ENCODE peak calls at places on chromosomes 5 and 9, in six cellular contexts. One of them, this sample, is unnamed.

GRCh38 chr9:33455952-33456351 is 8.6 kb upstream of the AQP3 start:
- DNase-seq in IMR-90: no peak
- DNase-seq in right lobe of liver: no peak
- DNase-seq in ovary: no peak
- DNase-seq in thyroid gland: no peak
- DNase-seq in sigmoid colon: no peak
- DNase-seq in this sample: no peak

GRCh38 chr9:93644397-93645088 is 68.2 kb downstream of the PHF2 start:
- DNase-seq in IMR-90: no peak
- DNase-seq in right lobe of liver: no peak
- DNase-seq in ovary: peak; percentile 15
- DNase-seq in thyroid gland: no peak
- DNase-seq in sigmoid colon: peak; percentile 55
- DNase-seq in this sample: no peak

GRCh38 chr5:13659391-13659790 is 285.1 kb downstream of the DNAH5 start:
- DNase-seq in IMR-90: peak; percentile 63
- DNase-seq in right lobe of liver: no peak
- DNase-seq in ovary: no peak
- DNase-seq in thyroid gland: no peak
- DNase-seq in sigmoid colon: no peak
- DNase-seq in this sample: no peak

GRCh38 chr5:14039063-14039462 is 94.6 kb upstream of the DNAH5 start:
- DNase-seq in IMR-90: peak; percentile 51
- DNase-seq in right lobe of liver: no peak
- DNase-seq in ovary: no peak
- DNase-seq in thyroid gland: no peak
- DNase-seq in sigmoid colon: no peak
- DNase-seq in this sample: no peak

GRCh38 chr9:1049641-1050040 is 516 bp upstream of the DMRT2 start:
- DNase-seq in IMR-90: no peak
- DNase-seq in right lobe of liver: no peak
- DNase-seq in ovary: no peak
- DNase-seq in thyroid gland: no peak
- DNase-seq in sigmoid colon: no peak
- DNase-seq in this sample: no peak

GRCh38 chr5:39256472-39256871 is 37.1 kb upstream of the FYB1 start:
- DNase-seq in IMR-90: peak; percentile 89
- DNase-seq in right lobe of liver: no peak
- DNase-seq in ovary: no peak
- DNase-seq in thyroid gland: no peak
- DNase-seq in sigmoid colon: no peak
- DNase-seq in this sample: no peak

GRCh38 chr5:88250010-88250409 is 18.6 kb downstream of the TMEM161B start:
- DNase-seq in IMR-90: no peak
- DNase-seq in right lobe of liver: no peak
- DNase-seq in ovary: no peak
- DNase-seq in thyroid gland: no peak
- DNase-seq in sigmoid colon: no peak
- DNase-seq in this sample: no peak

GRCh38 chr5:123597018-123597417 is 85.0 kb downstream of the CSNK1G3 start:
- DNase-seq in IMR-90: no peak
- DNase-seq in right lobe of liver: no peak
- DNase-seq in ovary: no peak
- DNase-seq in thyroid gland: no peak
- DNase-seq in sigmoid colon: no peak
- DNase-seq in this sample: no peak

GRCh38 chr5:91840412-91840811 is 457.3 kb upstream of the ARRDC3 start:
- DNase-seq in IMR-90: no peak
- DNase-seq in right lobe of liver: no peak
- DNase-seq in ovary: no peak
- DNase-seq in thyroid gland: no peak
- DNase-seq in sigmoid colon: no peak
- DNase-seq in this sample: no peak

GRCh38 chr5:161548472-161549094 is 2.1 kb upstream of the GABRB2 start:
- DNase-seq in IMR-90: no peak
- DNase-seq in right lobe of liver: no peak
- DNase-seq in ovary: no peak
- DNase-seq in thyroid gland: no peak
- DNase-seq in sigmoid colon: no peak
- DNase-seq in this sample: peak; percentile 64

GRCh38 chr5:178587793-178588611 is 2.2 kb downstream of the COL23A1 start:
- DNase-seq in IMR-90: no peak
- DNase-seq in right lobe of liver: no peak
- DNase-seq in ovary: no peak
- DNase-seq in thyroid gland: peak; percentile 86
- DNase-seq in sigmoid colon: no peak
- DNase-seq in this sample: no peak

GRCh38 chr5:168165221-168165965 is 126.1 kb upstream of the WWC1 start:
- DNase-seq in IMR-90: no peak
- DNase-seq in right lobe of liver: no peak
- DNase-seq in ovary: no peak
- DNase-seq in thyroid gland: peak; percentile 69
- DNase-seq in sigmoid colon: no peak
- DNase-seq in this sample: no peak

GRCh38 chr5:151646334-151646733 is 40.4 kb downstream of the SPARC start:
- DNase-seq in IMR-90: no peak
- DNase-seq in right lobe of liver: no peak
- DNase-seq in ovary: no peak
- DNase-seq in thyroid gland: no peak
- DNase-seq in sigmoid colon: no peak
- DNase-seq in this sample: no peak

GRCh38 chr9:117081641-117082317 is 333.1 kb downstream of the ASTN2 start:
- DNase-seq in IMR-90: no peak
- DNase-seq in right lobe of liver: no peak
- DNase-seq in ovary: no peak
- DNase-seq in thyroid gland: no peak
- DNase-seq in sigmoid colon: no peak
- DNase-seq in this sample: no peak

GRCh38 chr9:38424918-38425317 is 664 bp upstream of the IGFBPL1 start:
- DNase-seq in IMR-90: no peak
- DNase-seq in right lobe of liver: no peak
- DNase-seq in ovary: no peak
- DNase-seq in thyroid gland: no peak
- DNase-seq in sigmoid colon: no peak
- DNase-seq in this sample: no peak

GRCh38 chr9:38423273-38423938 is 848 bp downstream of the IGFBPL1 start:
- DNase-seq in IMR-90: no peak
- DNase-seq in right lobe of liver: no peak
- DNase-seq in ovary: no peak
- DNase-seq in thyroid gland: no peak
- DNase-seq in sigmoid colon: peak; percentile 24
- DNase-seq in this sample: no peak

GRCh38 chr9:38421498-38422211 is 2.6 kb downstream of the IGFBPL1 start:
- DNase-seq in IMR-90: no peak
- DNase-seq in right lobe of liver: no peak
- DNase-seq in ovary: no peak
- DNase-seq in thyroid gland: peak; percentile 43
- DNase-seq in sigmoid colon: no peak
- DNase-seq in this sample: no peak

GRCh38 chr9:38422555-38423245 is 1.6 kb downstream of the IGFBPL1 start:
- DNase-seq in IMR-90: no peak
- DNase-seq in right lobe of liver: no peak
- DNase-seq in ovary: no peak
- DNase-seq in thyroid gland: peak; percentile 76
- DNase-seq in sigmoid colon: peak; percentile 20
- DNase-seq in this sample: no peak

GRCh38 chr9:38423939-38424843 is at the start of gene IGFBPL1:
- DNase-seq in IMR-90: no peak
- DNase-seq in right lobe of liver: peak; percentile 52
- DNase-seq in ovary: no peak
- DNase-seq in thyroid gland: peak; percentile 45
- DNase-seq in sigmoid colon: no peak
- DNase-seq in this sample: peak; percentile 52
- H3K27me3 ChIP-seq in IMR-90: peaks cover 82% of the 10 kb centered on the region
- H3K27me3 ChIP-seq in right lobe of liver: no peaks in the 10 kb centered on the region
- H3K27me3 ChIP-seq in ovary: no peaks in the 10 kb centered on the region
- H3K27me3 ChIP-seq in thyroid gland: no peaks in the 10 kb centered on the region
- H3K27me3 ChIP-seq in sigmoid colon: peaks cover 12% of the 10 kb centered on the region
- H3K27me3 ChIP-seq in this sample: peaks cover 37% of the 10 kb centered on the region

DNA sequence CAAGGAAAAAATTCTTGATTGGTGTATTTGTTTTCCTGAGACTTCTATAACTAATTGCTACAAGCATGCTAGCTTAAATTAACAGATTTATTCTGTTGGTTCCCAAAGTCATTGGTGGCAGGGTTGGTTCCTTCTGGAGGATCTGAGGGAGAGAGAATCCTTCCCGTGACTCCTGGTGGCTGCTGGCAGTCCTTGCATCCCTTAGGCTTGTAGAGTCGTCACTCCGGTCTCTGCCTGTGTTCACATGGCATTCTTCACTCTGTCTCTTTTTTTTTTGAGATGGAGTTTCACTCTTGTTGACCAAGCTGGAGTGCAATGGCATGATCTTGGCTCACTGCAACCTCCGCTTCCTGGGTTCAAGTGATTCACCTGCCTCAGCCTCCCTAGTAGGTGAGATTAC is 5.3 kb downstream of the CDK9 start:
- DNase-seq in IMR-90: no peak
- DNase-seq in right lobe of liver: no peak
- DNase-seq in ovary: no peak
- DNase-seq in thyroid gland: no peak
- DNase-seq in sigmoid colon: no peak
- DNase-seq in this sample: no peak
- TF ChIP-seq POLR2A in IMR-90: no peak
- TF ChIP-seq POLR2A in right lobe of liver: no peak
- TF ChIP-seq POLR2A in ovary: no peak
- TF ChIP-seq POLR2A in thyroid gland: no peak
- TF ChIP-seq POLR2A in sigmoid colon: no peak
- TF ChIP-seq POLR2A in this sample: no peak

DNA sequence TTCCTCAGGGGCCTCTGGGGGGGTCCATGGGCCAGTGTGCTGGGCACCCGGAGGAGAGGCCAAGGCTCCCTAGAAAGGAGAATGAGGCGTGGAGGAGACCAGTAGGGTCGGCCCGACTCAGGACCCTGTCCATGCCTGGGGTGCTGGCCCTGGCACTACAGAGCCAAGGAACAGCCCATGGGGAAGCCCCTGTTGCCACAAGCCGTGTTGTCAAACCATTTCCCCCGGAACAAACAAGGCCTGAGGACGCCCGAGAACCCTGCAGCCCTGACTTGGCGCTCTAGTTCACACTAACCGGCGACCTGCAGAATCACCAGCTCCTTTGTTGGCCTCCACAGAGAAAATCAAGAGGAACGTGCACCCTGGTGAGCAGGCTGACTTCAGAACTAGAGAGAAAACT is 41.6 kb upstream of the SLC12A7 start:
- DNase-seq in IMR-90: no peak
- DNase-seq in right lobe of liver: no peak
- DNase-seq in ovary: no peak
- DNase-seq in thyroid gland: no peak
- DNase-seq in sigmoid colon: no peak
- DNase-seq in this sample: no peak
- H3K27me3 ChIP-seq in IMR-90: peaks cover 63% of the 10 kb centered on the region
- H3K27me3 ChIP-seq in right lobe of liver: peaks cover 17% of the 10 kb centered on the region
- H3K27me3 ChIP-seq in ovary: peaks cover 4% of the 10 kb centered on the region
- H3K27me3 ChIP-seq in thyroid gland: peaks cover 7% of the 10 kb centered on the region
- H3K27me3 ChIP-seq in sigmoid colon: peaks cover 21% of the 10 kb centered on the region
- H3K27me3 ChIP-seq in this sample: peaks cover 25% of the 10 kb centered on the region

GRCh38 chr9:5551368-5551767 is 41.0 kb downstream of the PDCD1LG2 start:
- DNase-seq in IMR-90: no peak
- DNase-seq in right lobe of liver: no peak
- DNase-seq in ovary: no peak
- DNase-seq in thyroid gland: no peak
- DNase-seq in sigmoid colon: no peak
- DNase-seq in this sample: no peak

GRCh38 chr9:5551771-5552170 is 41.4 kb downstream of the PDCD1LG2 start:
- DNase-seq in IMR-90: peak; percentile 11
- DNase-seq in right lobe of liver: no peak
- DNase-seq in ovary: no peak
- DNase-seq in thyroid gland: no peak
- DNase-seq in sigmoid colon: no peak
- DNase-seq in this sample: no peak

GRCh38 chr9:5554254-5554653 is 43.9 kb downstream of the PDCD1LG2 start:
- DNase-seq in IMR-90: peak; percentile 18
- DNase-seq in right lobe of liver: no peak
- DNase-seq in ovary: no peak
- DNase-seq in thyroid gland: no peak
- DNase-seq in sigmoid colon: no peak
- DNase-seq in this sample: no peak

GRCh38 chr9:5553211-5553610 is 42.9 kb downstream of the PDCD1LG2 start:
- DNase-seq in IMR-90: peak; percentile 89
- DNase-seq in right lobe of liver: no peak
- DNase-seq in ovary: no peak
- DNase-seq in thyroid gland: no peak
- DNase-seq in sigmoid colon: no peak
- DNase-seq in this sample: no peak

GRCh38 chr9:5552301-5552700 is 42.0 kb downstream of the PDCD1LG2 start:
- DNase-seq in IMR-90: peak; percentile 79
- DNase-seq in right lobe of liver: no peak
- DNase-seq in ovary: no peak
- DNase-seq in thyroid gland: no peak
- DNase-seq in sigmoid colon: no peak
- DNase-seq in this sample: no peak
- TF ChIP-seq POLR2A in IMR-90: no peak
- TF ChIP-seq POLR2A in right lobe of liver: no peak
- TF ChIP-seq POLR2A in ovary: no peak
- TF ChIP-seq POLR2A in thyroid gland: no peak
- TF ChIP-seq POLR2A in sigmoid colon: no peak
- TF ChIP-seq POLR2A in this sample: no peak

GRCh38 chr9:126058631-126059030 is 268.0 kb upstream of the MVB12B start:
- DNase-seq in IMR-90: no peak
- DNase-seq in right lobe of liver: no peak
- DNase-seq in ovary: peak; percentile 13
- DNase-seq in thyroid gland: no peak
- DNase-seq in sigmoid colon: no peak
- DNase-seq in this sample: peak; percentile 55
- H3K27me3 ChIP-seq in IMR-90: peaks cover 64% of the 10 kb centered on the region
- H3K27me3 ChIP-seq in right lobe of liver: no peaks in the 10 kb centered on the region
- H3K27me3 ChIP-seq in ovary: no peaks in the 10 kb centered on the region
- H3K27me3 ChIP-seq in thyroid gland: no peaks in the 10 kb centered on the region
- H3K27me3 ChIP-seq in sigmoid colon: no peaks in the 10 kb centered on the region
- H3K27me3 ChIP-seq in this sample: peaks cover 4% of the 10 kb centered on the region

GRCh38 chr5:1536298-1537165 is 12.8 kb upstream of the LPCAT1 start:
- DNase-seq in IMR-90: peak; percentile 20
- DNase-seq in right lobe of liver: peak; percentile 45
- DNase-seq in ovary: peak; percentile 25
- DNase-seq in thyroid gland: peak; percentile 2
- DNase-seq in sigmoid colon: peak; percentile 60
- DNase-seq in this sample: peak; percentile 24
- TF ChIP-seq POLR2A in IMR-90: no peak
- TF ChIP-seq POLR2A in right lobe of liver: no peak
- TF ChIP-seq POLR2A in ovary: no peak
- TF ChIP-seq POLR2A in thyroid gland: no peak
- TF ChIP-seq POLR2A in sigmoid colon: no peak
- TF ChIP-seq POLR2A in this sample: no peak

GRCh38 chr5:169302046-169302445 is 1.1 kb upstream of the SLIT3 start:
- DNase-seq in IMR-90: no peak
- DNase-seq in right lobe of liver: no peak
- DNase-seq in ovary: no peak
- DNase-seq in thyroid gland: no peak
- DNase-seq in sigmoid colon: no peak
- DNase-seq in this sample: no peak

GRCh38 chr5:169304175-169304574 is 3.2 kb upstream of the SLIT3 start:
- DNase-seq in IMR-90: no peak
- DNase-seq in right lobe of liver: no peak
- DNase-seq in ovary: no peak
- DNase-seq in thyroid gland: no peak
- DNase-seq in sigmoid colon: no peak
- DNase-seq in this sample: no peak

GRCh38 chr5:169303119-169303515 is 2.2 kb upstream of the SLIT3 start:
- DNase-seq in IMR-90: no peak
- DNase-seq in right lobe of liver: no peak
- DNase-seq in ovary: no peak
- DNase-seq in thyroid gland: no peak
- DNase-seq in sigmoid colon: no peak
- DNase-seq in this sample: no peak

GRCh38 chr5:169301386-169301930 is 519 bp upstream of the SLIT3 start:
- DNase-seq in IMR-90: no peak
- DNase-seq in right lobe of liver: no peak
- DNase-seq in ovary: no peak
- DNase-seq in thyroid gland: peak; percentile 67
- DNase-seq in sigmoid colon: no peak
- DNase-seq in this sample: no peak

GRCh38 chr5:169302491-169303118 is 1.7 kb upstream of the SLIT3 start:
- DNase-seq in IMR-90: peak; percentile 73
- DNase-seq in right lobe of liver: peak; percentile 69
- DNase-seq in ovary: peak; percentile 81
- DNase-seq in thyroid gland: peak; percentile 74
- DNase-seq in sigmoid colon: peak; percentile 91
- DNase-seq in this sample: peak; percentile 76
- H3K27me3 ChIP-seq in IMR-90: peaks cover 30% of the 10 kb centered on the region
- H3K27me3 ChIP-seq in right lobe of liver: peaks cover 10% of the 10 kb centered on the region
- H3K27me3 ChIP-seq in ovary: no peaks in the 10 kb centered on the region
- H3K27me3 ChIP-seq in thyroid gland: no peaks in the 10 kb centered on the region
- H3K27me3 ChIP-seq in sigmoid colon: no peaks in the 10 kb centered on the region
- H3K27me3 ChIP-seq in this sample: peaks cover 4% of the 10 kb centered on the region

This sample was measured in adrenal gland.